ENCODE peak calls at places on chromosomes 12 and 14, in nine cellular contexts. One of them, this sample, is unnamed.

GRCh38 chr12:21656931-21657335 is 709 bp downstream of the LDHB start:
- DNase-seq in IMR-90: peak; percentile 50
- DNase-seq in mucosa of descending colon: peak; percentile 46
- DNase-seq in heart right ventricle: no peak
- DNase-seq in ascending aorta: no peak
- DNase-seq in Karpas-422: peak; percentile 81
- DNase-seq in colonic mucosa: peak; percentile 65
- DNase-seq in neuronal stem cell: peak; percentile 5
- DNase-seq in stomach: peak; percentile 43
- DNase-seq in this sample: peak; percentile 39

GRCh38 chr12:95083938-95084337 is 10.5 kb upstream of the NR2C1 start:
- DNase-seq in IMR-90: peak; percentile 89
- DNase-seq in mucosa of descending colon: no peak
- DNase-seq in heart right ventricle: no peak
- DNase-seq in ascending aorta: no peak
- DNase-seq in Karpas-422: no peak
- DNase-seq in colonic mucosa: peak; percentile 44
- DNase-seq in neuronal stem cell: peak; percentile 87
- DNase-seq in stomach: no peak
- DNase-seq in this sample: no peak

GRCh38 chr12:88299567-88300101 is 157.5 kb downstream of the TMTC3 start:
- DNase-seq in IMR-90: peak; percentile 98
- DNase-seq in mucosa of descending colon: no peak
- DNase-seq in heart right ventricle: no peak
- DNase-seq in ascending aorta: no peak
- DNase-seq in Karpas-422: no peak
- DNase-seq in colonic mucosa: no peak
- DNase-seq in neuronal stem cell: no peak
- DNase-seq in stomach: no peak
- DNase-seq in this sample: no peak

GRCh38 chr12:81705586-81705985 is 53.6 kb downstream of the PPFIA2 start:
- DNase-seq in IMR-90: no peak
- DNase-seq in mucosa of descending colon: no peak
- DNase-seq in heart right ventricle: no peak
- DNase-seq in ascending aorta: no peak
- DNase-seq in Karpas-422: no peak
- DNase-seq in colonic mucosa: no peak
- DNase-seq in neuronal stem cell: no peak
- DNase-seq in stomach: no peak
- DNase-seq in this sample: no peak

GRCh38 chr14:69674546-69675245 is 63.3 kb downstream of the SUSD6 start:
- DNase-seq in IMR-90: no peak
- DNase-seq in mucosa of descending colon: no peak
- DNase-seq in heart right ventricle: no peak
- DNase-seq in ascending aorta: no peak
- DNase-seq in Karpas-422: peak; percentile 57
- DNase-seq in colonic mucosa: no peak
- DNase-seq in neuronal stem cell: no peak
- DNase-seq in stomach: no peak
- DNase-seq in this sample: no peak

GRCh38 chr12:110349521-110350151 is 53.9 kb downstream of the ANAPC7 start:
- DNase-seq in IMR-90: no peak
- DNase-seq in mucosa of descending colon: no peak
- DNase-seq in heart right ventricle: no peak
- DNase-seq in ascending aorta: no peak
- DNase-seq in Karpas-422: no peak
- DNase-seq in colonic mucosa: no peak
- DNase-seq in neuronal stem cell: no peak
- DNase-seq in stomach: no peak
- DNase-seq in this sample: no peak

GRCh38 chr12:90741611-90742010 is 213.4 kb downstream of the CCER1 start:
- DNase-seq in IMR-90: no peak
- DNase-seq in mucosa of descending colon: no peak
- DNase-seq in heart right ventricle: no peak
- DNase-seq in ascending aorta: no peak
- DNase-seq in Karpas-422: no peak
- DNase-seq in colonic mucosa: no peak
- DNase-seq in neuronal stem cell: no peak
- DNase-seq in stomach: no peak
- DNase-seq in this sample: peak; percentile 58

GRCh38 chr14:89956294-89957009 is 725 bp downstream of the TDP1 start:
- DNase-seq in IMR-90: peak; percentile 94
- DNase-seq in mucosa of descending colon: peak; percentile 74
- DNase-seq in heart right ventricle: peak; percentile 31
- DNase-seq in ascending aorta: peak; percentile 91
- DNase-seq in Karpas-422: peak; percentile 94
- DNase-seq in colonic mucosa: peak; percentile 68
- DNase-seq in neuronal stem cell: peak; percentile 56
- DNase-seq in stomach: peak; percentile 68
- DNase-seq in this sample: no peak

GRCh38 chr14:101029668-101030290 is 126.3 kb upstream of the RTL1 start:
- DNase-seq in IMR-90: no peak
- DNase-seq in mucosa of descending colon: no peak
- DNase-seq in heart right ventricle: no peak
- DNase-seq in ascending aorta: peak; percentile 40
- DNase-seq in Karpas-422: no peak
- DNase-seq in colonic mucosa: no peak
- DNase-seq in neuronal stem cell: no peak
- DNase-seq in stomach: no peak
- DNase-seq in this sample: no peak

GRCh38 chr14:73696466-73697390 is 17.5 kb downstream of the PNMA1 start:
- DNase-seq in IMR-90: peak; percentile 84
- DNase-seq in mucosa of descending colon: no peak
- DNase-seq in heart right ventricle: no peak
- DNase-seq in ascending aorta: no peak
- DNase-seq in Karpas-422: no peak
- DNase-seq in colonic mucosa: no peak
- DNase-seq in neuronal stem cell: no peak
- DNase-seq in stomach: no peak
- DNase-seq in this sample: no peak

GRCh38 chr12:1845886-1846285 is 25.5 kb downstream of the LRTM2 start:
- DNase-seq in IMR-90: no peak
- DNase-seq in mucosa of descending colon: no peak
- DNase-seq in heart right ventricle: no peak
- DNase-seq in ascending aorta: peak; percentile 47
- DNase-seq in Karpas-422: no peak
- DNase-seq in colonic mucosa: no peak
- DNase-seq in neuronal stem cell: no peak
- DNase-seq in stomach: no peak
- DNase-seq in this sample: no peak

GRCh38 chr14:31527546-31527945 is 33.7 kb upstream of the NUBPL start:
- DNase-seq in IMR-90: no peak
- DNase-seq in mucosa of descending colon: no peak
- DNase-seq in heart right ventricle: no peak
- DNase-seq in ascending aorta: no peak
- DNase-seq in Karpas-422: no peak
- DNase-seq in colonic mucosa: no peak
- DNase-seq in neuronal stem cell: no peak
- DNase-seq in stomach: no peak
- DNase-seq in this sample: no peak

DNA sequence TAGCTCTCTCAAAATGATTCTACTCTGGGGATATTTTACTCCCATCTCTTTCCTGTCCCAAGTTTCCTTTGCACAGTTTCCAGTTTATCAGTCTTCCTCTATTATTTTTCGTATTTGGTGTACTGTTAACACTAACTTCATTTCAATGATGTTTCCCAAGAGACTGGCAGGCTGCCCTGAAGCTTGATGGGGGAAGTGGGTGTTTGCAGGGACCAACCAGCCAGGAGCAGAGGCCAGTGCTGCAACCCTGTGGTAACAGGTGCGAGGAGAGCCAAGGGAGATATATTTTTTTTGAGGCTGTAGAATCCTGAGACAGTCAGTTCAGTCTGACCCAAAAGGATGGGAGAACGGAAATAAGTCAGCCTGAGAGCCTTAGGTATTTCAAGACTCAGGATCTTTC is 11.8 kb upstream of the CEBPE start:
- DNase-seq in IMR-90: no peak
- DNase-seq in mucosa of descending colon: no peak
- DNase-seq in heart right ventricle: no peak
- DNase-seq in ascending aorta: no peak
- DNase-seq in Karpas-422: no peak
- DNase-seq in colonic mucosa: no peak
- DNase-seq in neuronal stem cell: no peak
- DNase-seq in stomach: no peak
- DNase-seq in this sample: no peak
- H3K9me3 ChIP-seq in IMR-90: no peaks in the 10 kb centered on the region
- H3K9me3 ChIP-seq in mucosa of descending colon: no peaks in the 10 kb centered on the region
- H3K9me3 ChIP-seq in heart right ventricle: no peaks in the 10 kb centered on the region
- H3K9me3 ChIP-seq in ascending aorta: no peaks in the 10 kb centered on the region
- H3K9me3 ChIP-seq in Karpas-422: no peaks in the 10 kb centered on the region
- H3K9me3 ChIP-seq in colonic mucosa: no peaks in the 10 kb centered on the region
- H3K9me3 ChIP-seq in neuronal stem cell: peaks cover 2% of the 10 kb centered on the region
- H3K9me3 ChIP-seq in stomach: no peaks in the 10 kb centered on the region
- H3K9me3 ChIP-seq in this sample: no peaks in the 10 kb centered on the region

DNA sequence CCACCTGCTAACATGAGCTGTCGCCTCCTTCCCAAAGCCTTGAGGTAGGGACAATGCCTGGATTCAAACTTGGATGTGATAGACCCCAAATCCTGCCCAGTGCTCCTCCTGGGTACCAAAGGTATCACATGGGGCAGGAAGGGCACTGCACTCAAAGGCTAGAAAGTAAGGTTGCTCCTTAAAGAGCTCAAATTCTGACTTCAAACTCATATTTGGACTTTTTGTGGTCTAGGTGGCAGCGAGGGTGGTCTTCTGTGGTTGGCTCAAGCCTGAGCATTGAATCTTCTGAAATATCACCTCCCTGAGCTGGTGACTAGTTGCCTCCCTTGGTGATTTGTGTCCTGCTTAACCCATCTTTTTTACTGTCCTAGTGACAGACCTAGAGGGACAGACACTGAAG is 8.3 kb upstream of the RNASE4 start:
- DNase-seq in IMR-90: no peak
- DNase-seq in mucosa of descending colon: no peak
- DNase-seq in heart right ventricle: no peak
- DNase-seq in ascending aorta: no peak
- DNase-seq in Karpas-422: no peak
- DNase-seq in colonic mucosa: no peak
- DNase-seq in neuronal stem cell: no peak
- DNase-seq in stomach: no peak
- DNase-seq in this sample: no peak
- H3K9me3 ChIP-seq in IMR-90: no peaks in the 10 kb centered on the region
- H3K9me3 ChIP-seq in mucosa of descending colon: no peaks in the 10 kb centered on the region
- H3K9me3 ChIP-seq in heart right ventricle: no peaks in the 10 kb centered on the region
- H3K9me3 ChIP-seq in ascending aorta: no peaks in the 10 kb centered on the region
- H3K9me3 ChIP-seq in Karpas-422: no peaks in the 10 kb centered on the region
- H3K9me3 ChIP-seq in colonic mucosa: no peaks in the 10 kb centered on the region
- H3K9me3 ChIP-seq in neuronal stem cell: no peaks in the 10 kb centered on the region
- H3K9me3 ChIP-seq in stomach: no peaks in the 10 kb centered on the region
- H3K9me3 ChIP-seq in this sample: peaks cover 3% of the 10 kb centered on the region

GRCh38 chr12:11725616-11726015 is 76.1 kb downstream of the ETV6 start:
- DNase-seq in IMR-90: peak; percentile 28
- DNase-seq in mucosa of descending colon: no peak
- DNase-seq in heart right ventricle: no peak
- DNase-seq in ascending aorta: no peak
- DNase-seq in Karpas-422: no peak
- DNase-seq in colonic mucosa: no peak
- DNase-seq in neuronal stem cell: no peak
- DNase-seq in stomach: no peak
- DNase-seq in this sample: no peak

GRCh38 chr12:11723993-11724392 is 74.5 kb downstream of the ETV6 start:
- DNase-seq in IMR-90: peak; percentile 52
- DNase-seq in mucosa of descending colon: no peak
- DNase-seq in heart right ventricle: no peak
- DNase-seq in ascending aorta: no peak
- DNase-seq in Karpas-422: no peak
- DNase-seq in colonic mucosa: no peak
- DNase-seq in neuronal stem cell: no peak
- DNase-seq in stomach: no peak
- DNase-seq in this sample: no peak

GRCh38 chr12:11722071-11722470 is 72.6 kb downstream of the ETV6 start:
- DNase-seq in IMR-90: no peak
- DNase-seq in mucosa of descending colon: no peak
- DNase-seq in heart right ventricle: no peak
- DNase-seq in ascending aorta: no peak
- DNase-seq in Karpas-422: no peak
- DNase-seq in colonic mucosa: no peak
- DNase-seq in neuronal stem cell: no peak
- DNase-seq in stomach: no peak
- DNase-seq in this sample: no peak

GRCh38 chr12:11724888-11725310 is 75.4 kb downstream of the ETV6 start:
- DNase-seq in IMR-90: peak; percentile 56
- DNase-seq in mucosa of descending colon: no peak
- DNase-seq in heart right ventricle: no peak
- DNase-seq in ascending aorta: no peak
- DNase-seq in Karpas-422: no peak
- DNase-seq in colonic mucosa: no peak
- DNase-seq in neuronal stem cell: no peak
- DNase-seq in stomach: no peak
- DNase-seq in this sample: no peak

DNA sequence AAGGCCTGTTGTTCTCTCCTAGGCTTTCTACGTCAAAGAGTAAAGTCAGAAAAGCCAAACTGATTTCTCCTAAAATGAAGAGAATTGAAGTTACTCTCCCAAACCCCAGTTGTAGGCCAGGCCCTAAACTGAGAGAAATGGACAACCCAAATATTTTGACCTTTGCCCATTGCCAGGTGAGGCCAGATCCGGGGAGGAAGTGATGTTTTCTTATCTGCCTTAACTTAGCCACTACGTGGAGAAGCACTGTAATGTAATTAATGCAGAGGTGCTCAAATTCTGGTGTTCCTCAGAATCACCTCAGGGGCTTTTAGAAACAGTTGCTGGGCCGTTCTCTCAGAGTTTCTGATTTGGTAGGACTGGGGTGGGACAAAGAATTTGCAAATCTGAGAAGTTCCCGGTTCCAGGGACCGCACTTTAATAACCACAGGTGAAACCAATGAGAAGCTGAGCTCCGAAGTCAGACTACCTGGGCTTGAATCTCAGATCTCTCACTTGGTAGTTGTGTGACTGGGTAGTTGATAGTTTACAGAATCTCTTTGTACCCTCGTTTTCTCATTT is 73.2 kb downstream of the ETV6 start:
- DNase-seq in IMR-90: no peak
- DNase-seq in mucosa of descending colon: no peak
- DNase-seq in heart right ventricle: no peak
- DNase-seq in ascending aorta: no peak
- DNase-seq in Karpas-422: no peak
- DNase-seq in colonic mucosa: no peak
- DNase-seq in neuronal stem cell: no peak
- DNase-seq in stomach: no peak
- DNase-seq in this sample: no peak
- H3K9me3 ChIP-seq in IMR-90: no peaks in the 10 kb centered on the region
- H3K9me3 ChIP-seq in mucosa of descending colon: no peaks in the 10 kb centered on the region
- H3K9me3 ChIP-seq in heart right ventricle: no peaks in the 10 kb centered on the region
- H3K9me3 ChIP-seq in ascending aorta: no peaks in the 10 kb centered on the region
- H3K9me3 ChIP-seq in Karpas-422: no peaks in the 10 kb centered on the region
- H3K9me3 ChIP-seq in colonic mucosa: no peaks in the 10 kb centered on the region
- H3K9me3 ChIP-seq in neuronal stem cell: no peaks in the 10 kb centered on the region
- H3K9me3 ChIP-seq in stomach: no peaks in the 10 kb centered on the region
- H3K9me3 ChIP-seq in this sample: no peaks in the 10 kb centered on the region

DNA sequence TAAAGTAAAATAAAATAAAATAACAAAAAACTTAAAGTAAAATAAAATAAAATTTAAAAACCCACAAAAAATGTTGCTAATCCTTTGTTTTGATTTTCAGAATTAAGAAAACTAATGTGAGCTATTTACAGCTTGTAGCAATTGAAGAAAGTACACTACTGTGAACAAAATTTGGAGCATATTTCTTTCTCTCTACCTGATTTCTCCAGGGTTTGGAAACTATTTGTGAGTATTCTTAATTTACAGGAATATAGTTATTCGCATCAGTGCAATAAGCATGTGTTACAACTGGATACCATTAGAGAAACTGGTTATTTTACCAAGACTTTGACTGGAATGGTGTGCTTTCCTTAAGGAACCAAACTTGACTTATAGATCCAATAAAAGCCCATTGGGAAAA is 86.1 kb upstream of the CNOT2 start:
- DNase-seq in IMR-90: no peak
- DNase-seq in mucosa of descending colon: no peak
- DNase-seq in heart right ventricle: no peak
- DNase-seq in ascending aorta: no peak
- DNase-seq in Karpas-422: no peak
- DNase-seq in colonic mucosa: no peak
- DNase-seq in neuronal stem cell: peak; percentile 8
- DNase-seq in stomach: no peak
- DNase-seq in this sample: no peak
- H3K9me3 ChIP-seq in IMR-90: peaks cover 2% of the 10 kb centered on the region
- H3K9me3 ChIP-seq in mucosa of descending colon: peaks cover 48% of the 10 kb centered on the region
- H3K9me3 ChIP-seq in heart right ventricle: peaks cover 70% of the 10 kb centered on the region
- H3K9me3 ChIP-seq in ascending aorta: no peaks in the 10 kb centered on the region
- H3K9me3 ChIP-seq in Karpas-422: peaks cover 34% of the 10 kb centered on the region
- H3K9me3 ChIP-seq in colonic mucosa: no peaks in the 10 kb centered on the region
- H3K9me3 ChIP-seq in neuronal stem cell: no peaks in the 10 kb centered on the region
- H3K9me3 ChIP-seq in stomach: peaks cover 49% of the 10 kb centered on the region
- H3K9me3 ChIP-seq in this sample: peaks cover 18% of the 10 kb centered on the region

This sample was measured in WERI-Rb-1.